ENCODE peak calls at places on chromosomes 1 and 21, in ten cellular contexts. S is astrocyte of the spinal cord, B is fibroblast of the aortic adventitia, P is AG04450, A is colonic mucosa, W is ovary, V is heart left ventricle, X is foreskin fibroblast, Y is cardiac fibroblast, U is IMR-90. K is an unnamed sample.

GRCh38 chr1:145805057-145805456 is 18.8 kb downstream of the RNF115 start:
- DNase-seq in S (peak; percentile 63), B (no peak), P (no peak), A (no peak), W (no peak), V (no peak), X (peak; percentile 25), Y (peak; percentile 23), U (peak; percentile 43), K (no peak)

GRCh38 chr1:199843856-199844255 is 183.7 kb upstream of the NR5A2 start:
- DNase-seq in S (no peak), B (peak; percentile 51), P (no peak), A (no peak), W (no peak), V (no peak), X (peak; percentile 10), Y (no peak), U (peak; percentile 36), K (no peak)

GRCh38 chr1:246142320-246142893 is 364.7 kb downstream of the SMYD3 start:
- DNase-seq in S (peak; percentile 84), B (peak; percentile 98), P (peak; percentile 59), A (no peak), W (no peak), V (no peak), X (peak; percentile 89), Y (peak; percentile 100), U (peak; percentile 96), K (peak; percentile 77)

GRCh38 chr21:42097860-42098259 is 26.7 kb downstream of the UMODL1 start:
- DNase-seq in S (peak; percentile 96), B (peak; percentile 97), P (peak; percentile 96), A (peak; percentile 76), W (no peak), V (no peak), X (peak; percentile 97), Y (peak; percentile 98), U (peak; percentile 99), K (peak; percentile 97)

GRCh38 chr21:25307489-25307888 is 299.8 kb downstream of the MRPL39 start:
- DNase-seq in S (peak; percentile 74), B (peak; percentile 30), P (peak; percentile 3), A (no peak), W (no peak), V (no peak), X (peak; percentile 53), Y (peak; percentile 49), U (peak; percentile 64), K (no peak)

GRCh38 chr21:42975886-42976608 is 1.7 kb downstream of the PKNOX1 start:
- DNase-seq in S (no peak), B (peak; percentile 14), P (no peak), A (no peak), W (no peak), V (no peak), X (no peak), Y (no peak), U (no peak), K (no peak)

GRCh38 chr1:152185544-152186391 is 26.7 kb upstream of the RPTN start:
- DNase-seq in S (peak; percentile 68), B (peak; percentile 79), P (peak; percentile 26), A (peak; percentile 35), W (no peak), V (peak; percentile 27), X (peak; percentile 79), Y (peak; percentile 82), U (peak; percentile 64), K (peak; percentile 42)

GRCh38 chr1:81004011-81004410 is 796.7 kb upstream of the ADGRL2 start:
- DNase-seq in S (no peak), B (no peak), P (no peak), A (no peak), W (no peak), V (no peak), X (no peak), Y (no peak), U (no peak), K (no peak)

GRCh38 chr1:245807306-245807705 is 652.5 kb downstream of the KIF26B start:
- DNase-seq in S (peak; percentile 51), B (no peak), P (no peak), A (no peak), W (no peak), V (no peak), X (peak; percentile 59), Y (peak; percentile 35), U (no peak), K (no peak)

GRCh38 chr1:116232989-116233514 is 121.9 kb downstream of the MAB21L3 start:
- DNase-seq in S (no peak), B (no peak), P (no peak), A (no peak), W (no peak), V (no peak), X (no peak), Y (no peak), U (no peak), K (no peak)

GRCh38 chr1:178093958-178094751 is at the start of gene RASAL2:
- DNase-seq in S (peak; percentile 75), B (peak; percentile 43), P (no peak), A (peak; percentile 57), W (peak; percentile 71), V (peak; percentile 71), X (peak; percentile 89), Y (peak; percentile 67), U (peak; percentile 46), K (no peak)

GRCh38 chr1:59763418-59763817 is 51.3 kb upstream of the HOOK1 start:
- DNase-seq in S (no peak), B (no peak), P (no peak), A (no peak), W (no peak), V (no peak), X (no peak), Y (no peak), U (no peak), K (no peak)

GRCh38 chr1:225928186-225929175 is 4.4 kb upstream of the PYCR2 start:
- DNase-seq in S (no peak), B (no peak), P (no peak), A (no peak), W (no peak), V (no peak), X (no peak), Y (no peak), U (no peak), K (no peak)

GRCh38 chr21:21163904-21164303 is 165.7 kb downstream of the NCAM2 start:
- DNase-seq in S (peak; percentile 86), B (peak; percentile 87), P (peak; percentile 52), A (peak; percentile 24), W (no peak), V (peak; percentile 29), X (peak; percentile 86), Y (peak; percentile 87), U (peak; percentile 82), K (peak; percentile 5)

DNA sequence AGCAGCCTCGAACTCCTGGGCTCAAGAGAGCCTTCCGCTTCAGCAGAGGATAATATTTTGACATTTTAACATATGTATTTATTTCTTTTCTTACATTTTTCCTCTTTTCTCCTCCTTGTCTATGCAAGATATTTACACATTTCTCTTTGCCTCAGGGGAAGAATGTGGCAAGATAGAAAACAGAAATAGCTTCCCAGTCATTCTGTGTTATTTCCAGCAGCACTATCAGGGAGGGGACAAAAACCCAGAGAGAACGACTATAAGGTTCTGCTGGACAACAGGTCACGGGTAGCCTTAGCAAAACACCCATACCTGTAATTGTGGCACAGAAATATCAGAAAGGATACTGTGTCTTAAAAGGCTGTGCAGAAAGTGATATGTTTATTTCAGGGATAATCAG is 7.9 kb downstream of the CD1D start:
- DNase-seq in S (no peak), B (no peak), P (no peak), A (no peak), W (no peak), V (no peak), X (no peak), Y (no peak), U (no peak), K (no peak)
- H3K4me3 ChIP-seq in S (no peak overlapping the region), B (no peak overlapping the region), P (no peak overlapping the region), A (no peak overlapping the region), W (no peak overlapping the region), V (no peak overlapping the region), X (no peak overlapping the region), Y (no peak overlapping the region), U (no peak overlapping the region), K (no peak overlapping the region)

GRCh38 chr1:14149431-14149830 is 449.1 kb upstream of the KAZN start:
- DNase-seq in S (no peak), B (no peak), P (no peak), A (no peak), W (no peak), V (no peak), X (peak; percentile 4), Y (peak; percentile 2), U (no peak), K (no peak)
- TF ChIP-seq CTCF in S (peak; percentile 19), B (no peak), P (no peak), A (no peak), W (no peak), V (no peak), X (no peak), Y (no peak), U (no peak), K (peak; percentile 4)

GRCh38 chr1:30907390-30907640 is 1.2 kb downstream of the SDC3 start:
- DNase-seq in S (no peak), B (no peak), P (no peak), A (no peak), W (no peak), V (no peak), X (no peak), Y (no peak), U (no peak), K (no peak)
- H3K4me3 ChIP-seq in S (peak overlapping the region; percentile 69), B (peak overlapping the region; percentile 72), P (peak overlapping the region; percentile 74), A (peak overlapping the region; percentile 42), W (no peak overlapping the region), V (no peak overlapping the region), X (peak overlapping the region; percentile 73), Y (peak overlapping the region; percentile 85), U (peak overlapping the region; percentile 85), K (peak overlapping the region; percentile 76)

GRCh38 chr1:240599299-240599698 is 12.7 kb downstream of the GREM2 start:
- DNase-seq in S (no peak), B (no peak), P (no peak), A (no peak), W (no peak), V (no peak), X (no peak), Y (no peak), U (no peak), K (no peak)

GRCh38 chr1:240599830-240600229 is 12.1 kb downstream of the GREM2 start:
- DNase-seq in S (no peak), B (no peak), P (no peak), A (no peak), W (no peak), V (no peak), X (no peak), Y (no peak), U (no peak), K (no peak)

GRCh38 chr1:240598602-240599001 is 13.4 kb downstream of the GREM2 start:
- DNase-seq in S (no peak), B (no peak), P (no peak), A (no peak), W (no peak), V (no peak), X (no peak), Y (no peak), U (no peak), K (no peak)

GRCh38 chr1:240598201-240598600 is 13.8 kb downstream of the GREM2 start:
- DNase-seq in S (peak; percentile 56), B (no peak), P (no peak), A (no peak), W (no peak), V (no peak), X (peak; percentile 27), Y (no peak), U (no peak), K (no peak)

DNA sequence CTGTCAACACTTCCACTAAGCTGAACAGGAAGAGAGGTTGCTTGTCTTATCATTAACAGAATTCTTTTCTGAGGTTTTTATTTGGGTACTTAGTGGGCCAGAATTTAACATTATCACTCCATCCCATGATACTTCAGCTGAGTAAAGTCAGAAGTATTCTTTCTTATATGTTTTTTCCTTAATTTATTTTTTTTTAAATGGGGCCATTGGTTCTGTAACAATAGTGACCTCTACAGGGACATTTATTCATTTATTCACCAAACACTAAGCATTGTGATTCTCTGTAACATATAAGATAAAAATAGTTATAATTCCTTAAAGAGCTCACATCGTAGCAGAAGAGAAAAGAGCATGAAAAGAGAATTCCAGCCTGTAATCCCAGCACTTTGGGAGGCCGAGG is 9.8 kb downstream of the GREM2 start:
- DNase-seq in S (peak; percentile 43), B (peak; percentile 77), P (no peak), A (no peak), W (no peak), V (no peak), X (peak; percentile 48), Y (peak; percentile 25), U (peak; percentile 35), K (no peak)
- TF ChIP-seq CTCF in S (no peak), B (peak; percentile 24), P (peak; percentile 28), A (no peak), W (no peak), V (no peak), X (peak; percentile 5), Y (no peak), U (peak; percentile 53), K (peak; percentile 23)